ENCODE peak calls at places on chromosomes 16 and 17, in four cellular contexts. F is HepG2, C is HCT116, V is SK-N-SH. J is an unnamed sample.

GRCh38 chr17:51820252-51820651 is 338.3 kb downstream of the CA10 start:
- DNase-seq in C (no peak), F (no peak), V (no peak), J (no peak)

GRCh38 chr16:11497851-11498289 is 88.8 kb downstream of the LITAF start:
- DNase-seq in C (peak), F (peak), V (no peak), J (peak)

GRCh38 chr17:30950669-30951399 is 20.0 kb upstream of the RNF135 start:
- DNase-seq in F (peak), C (no peak), V (peak), J (no peak)

GRCh38 chr16:12371497-12371896 is 395.0 kb downstream of the SNX29 start:
- DNase-seq in F (no peak), C (no peak), V (no peak), J (no peak)

GRCh38 chr17:6105608-6106007 is 35.4 kb downstream of the WSCD1 start:
- DNase-seq in V (no peak), F (no peak), C (no peak), J (no peak)

GRCh38 chr17:8119575-8120519 is 1.5 kb upstream of the ALOXE3 start:
- DNase-seq in F (peak), V (peak), C (peak), J (peak)

GRCh38 chr16:14003119-14003570 is 68.0 kb upstream of the MRTFB start:
- DNase-seq in F (no peak), V (peak), C (no peak), J (peak)

GRCh38 chr17:65011047-65011446 is 45.5 kb downstream of the GNA13 start:
- DNase-seq in V (no peak), C (no peak), F (no peak), J (no peak)

GRCh38 chr17:8289103-8289397 is 580 bp downstream of the RANGRF start:
- DNase-seq in F (no peak), V (no peak), C (peak), J (no peak)

GRCh38 chr16:2159052-2159838 is 3.7 kb downstream of the TRAF7 start:
- DNase-seq in F (no peak), V (no peak), C (no peak), J (no peak)

GRCh38 chr17:41871789-41872188 is 6.6 kb upstream of the KLHL11 start:
- DNase-seq in F (no peak), V (no peak), C (no peak), J (no peak)

DNA sequence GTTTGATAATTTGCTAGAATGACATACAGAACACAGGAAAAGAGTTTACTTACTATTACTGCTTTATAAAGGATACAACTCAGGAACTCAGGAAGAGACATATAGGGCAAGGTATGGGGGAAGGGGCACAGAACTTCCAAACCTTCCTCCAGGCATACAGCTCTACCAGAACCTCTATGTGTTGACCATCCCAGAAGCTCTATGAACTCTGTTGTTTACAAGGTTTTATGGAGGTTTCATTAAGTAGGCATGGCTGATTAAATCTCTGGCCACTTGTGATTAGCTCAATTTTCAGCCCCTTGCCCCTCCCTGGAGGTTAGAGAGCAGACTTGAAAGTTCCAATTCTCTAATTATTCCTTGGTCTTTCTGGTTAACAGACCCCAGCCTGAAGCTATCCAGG is 60.2 kb upstream of the C17orf78 start:
- DNase-seq in F (no peak), V (no peak), C (no peak), J (no peak)
- TF ChIP-seq JUND in F (no peak), V (no peak), C (no peak), J (no peak)

GRCh38 chr16:84500531-84500930 is 3.9 kb downstream of the MEAK7 start:
- DNase-seq in F (no peak), C (no peak), V (no peak), J (no peak)
- TF ChIP-seq JUND in F (no peak), C (no peak), V (no peak), J (no peak)

GRCh38 chr17:82300707-82301270 is 16.6 kb downstream of the CD7 start:
- DNase-seq in V (peak), C (no peak), F (no peak), J (peak)

GRCh38 chr17:82301300-82301915 is 16.0 kb downstream of the CD7 start:
- DNase-seq in C (no peak), V (peak), F (no peak), J (no peak)

GRCh38 chr17:82302991-82303943 is 14.1 kb downstream of the CD7 start:
- DNase-seq in F (no peak), V (peak), C (no peak), J (no peak)

GRCh38 chr17:82302498-82302963 is 14.9 kb downstream of the CD7 start:
- DNase-seq in F (no peak), C (no peak), V (peak), J (no peak)

DNA sequence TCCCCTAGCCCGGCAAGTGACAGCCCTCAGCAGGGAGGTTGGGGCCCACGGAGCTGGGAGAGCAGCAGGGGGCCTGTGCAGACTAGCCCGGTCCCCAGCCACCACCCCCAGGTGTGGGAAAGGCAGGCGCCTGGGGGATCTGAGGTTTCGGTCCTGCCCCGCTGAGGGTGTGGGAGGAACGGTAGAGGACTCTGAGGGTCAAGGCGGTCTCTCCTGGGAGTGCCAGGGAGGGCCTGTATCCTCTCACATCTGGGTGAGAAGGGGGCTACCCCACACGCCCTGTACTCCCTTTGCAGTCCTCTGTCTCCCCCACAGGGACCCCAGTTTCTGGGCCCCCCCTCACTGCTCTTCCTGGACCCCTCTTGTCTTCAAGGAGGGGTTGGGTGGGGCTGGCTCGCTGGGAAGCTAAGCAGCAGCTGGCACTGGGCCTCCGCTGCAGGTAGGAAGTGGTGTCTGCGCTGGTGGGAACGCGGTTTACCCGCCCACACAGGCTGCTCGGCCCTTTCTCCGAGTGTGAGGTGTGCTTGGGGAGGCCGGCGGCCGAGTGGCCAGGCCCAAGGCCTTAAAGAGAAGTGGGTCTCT is 15.4 kb downstream of the CD7 start:
- DNase-seq in F (no peak), C (no peak), V (peak), J (no peak)
- TF ChIP-seq JUND in F (no peak), C (no peak), V (no peak), J (no peak)

GRCh38 chr16:35743101-35743692 is 2283.8 kb downstream of the TP53TG3F start:
- DNase-seq in V (no peak), C (no peak), F (no peak), J (no peak)
- TF ChIP-seq JUND in V (no peak), C (no peak), F (no peak), J (no peak)

GRCh38 chr17:336110-337021 is 16.2 kb downstream of the RPH3AL start:
- DNase-seq in V (peak), F (no peak), C (no peak), J (no peak)
- TF ChIP-seq JUND in V (no peak), F (no peak), C (no peak), J (no peak)

GRCh38 chr16:5382484-5382883 is 284.9 kb upstream of the EEF2KMT start:
- DNase-seq in V (no peak), F (no peak), C (no peak), J (no peak)
- TF ChIP-seq JUND in V (no peak), F (no peak), C (no peak), J (no peak)

J was measured in T47D.